ENCODE peak calls at places on chromosome 2, in ten cellular contexts. One of them, this sample, is unnamed.

GRCh38 chr2:230721712-230722111 is 9.1 kb downstream of the CAB39 start:
- DNase-seq in CD8-positive, alpha-beta memory T cell: no peak
- DNase-seq in HEK293T: no peak
- DNase-seq in A549: no peak
- DNase-seq in NCI-H748 treated with DMSO at 0.1 percent for 48 hours: no peak
- DNase-seq in mammary epithelial cell: no peak
- DNase-seq in naive B cell: no peak
- DNase-seq in NCI-H1694: no peak
- DNase-seq in activated effector memory CD4-positive, alpha-beta T cell treated with Interleukin-2 at 50 U/mL for 16 hours: no peak
- DNase-seq in NCI-H1092 treated with DMSO at 0.1 percent for 48 hours: no peak
- DNase-seq in this sample: no peak

GRCh38 chr2:239227661-239228371 is 173.0 kb downstream of the HDAC4 start:
- DNase-seq in CD8-positive, alpha-beta memory T cell: no peak
- DNase-seq in HEK293T: no peak
- DNase-seq in A549: no peak
- DNase-seq in NCI-H748 treated with DMSO at 0.1 percent for 48 hours: no peak
- DNase-seq in mammary epithelial cell: no peak
- DNase-seq in naive B cell: no peak
- DNase-seq in NCI-H1694: peak
- DNase-seq in activated effector memory CD4-positive, alpha-beta T cell treated with Interleukin-2 at 50 U/mL for 16 hours: no peak
- DNase-seq in NCI-H1092 treated with DMSO at 0.1 percent for 48 hours: no peak
- DNase-seq in this sample: no peak

GRCh38 chr2:158099716-158100115 is 2.0 kb upstream of the UPP2 start:
- DNase-seq in CD8-positive, alpha-beta memory T cell: no peak
- DNase-seq in HEK293T: no peak
- DNase-seq in A549: no peak
- DNase-seq in NCI-H748 treated with DMSO at 0.1 percent for 48 hours: no peak
- DNase-seq in mammary epithelial cell: peak
- DNase-seq in naive B cell: no peak
- DNase-seq in NCI-H1694: no peak
- DNase-seq in activated effector memory CD4-positive, alpha-beta T cell treated with Interleukin-2 at 50 U/mL for 16 hours: no peak
- DNase-seq in NCI-H1092 treated with DMSO at 0.1 percent for 48 hours: no peak
- DNase-seq in this sample: no peak

GRCh38 chr2:165762723-165763122 is 31.3 kb downstream of the GALNT3 start:
- DNase-seq in CD8-positive, alpha-beta memory T cell: no peak
- DNase-seq in HEK293T: no peak
- DNase-seq in A549: no peak
- DNase-seq in NCI-H748 treated with DMSO at 0.1 percent for 48 hours: no peak
- DNase-seq in mammary epithelial cell: no peak
- DNase-seq in naive B cell: no peak
- DNase-seq in NCI-H1694: no peak
- DNase-seq in activated effector memory CD4-positive, alpha-beta T cell treated with Interleukin-2 at 50 U/mL for 16 hours: no peak
- DNase-seq in NCI-H1092 treated with DMSO at 0.1 percent for 48 hours: no peak
- DNase-seq in this sample: no peak

GRCh38 chr2:9741110-9741509 is 102.2 kb upstream of the TAF1B start:
- DNase-seq in CD8-positive, alpha-beta memory T cell: no peak
- DNase-seq in HEK293T: no peak
- DNase-seq in A549: no peak
- DNase-seq in NCI-H748 treated with DMSO at 0.1 percent for 48 hours: no peak
- DNase-seq in mammary epithelial cell: no peak
- DNase-seq in naive B cell: no peak
- DNase-seq in NCI-H1694: no peak
- DNase-seq in activated effector memory CD4-positive, alpha-beta T cell treated with Interleukin-2 at 50 U/mL for 16 hours: no peak
- DNase-seq in NCI-H1092 treated with DMSO at 0.1 percent for 48 hours: no peak
- DNase-seq in this sample: no peak

GRCh38 chr2:55418072-55418471 is 1.6 kb downstream of the CCDC88A start:
- DNase-seq in CD8-positive, alpha-beta memory T cell: no peak
- DNase-seq in HEK293T: no peak
- DNase-seq in A549: no peak
- DNase-seq in NCI-H748 treated with DMSO at 0.1 percent for 48 hours: no peak
- DNase-seq in mammary epithelial cell: no peak
- DNase-seq in naive B cell: no peak
- DNase-seq in NCI-H1694: peak
- DNase-seq in activated effector memory CD4-positive, alpha-beta T cell treated with Interleukin-2 at 50 U/mL for 16 hours: no peak
- DNase-seq in NCI-H1092 treated with DMSO at 0.1 percent for 48 hours: no peak
- DNase-seq in this sample: peak

GRCh38 chr2:72561621-72562318 is 264.1 kb downstream of the EXOC6B start:
- DNase-seq in CD8-positive, alpha-beta memory T cell: no peak
- DNase-seq in HEK293T: no peak
- DNase-seq in A549: no peak
- DNase-seq in NCI-H748 treated with DMSO at 0.1 percent for 48 hours: no peak
- DNase-seq in mammary epithelial cell: peak
- DNase-seq in naive B cell: no peak
- DNase-seq in NCI-H1694: no peak
- DNase-seq in activated effector memory CD4-positive, alpha-beta T cell treated with Interleukin-2 at 50 U/mL for 16 hours: no peak
- DNase-seq in NCI-H1092 treated with DMSO at 0.1 percent for 48 hours: no peak
- DNase-seq in this sample: peak

GRCh38 chr2:100936070-100936741 is 65.9 kb upstream of the RPL31 start:
- DNase-seq in CD8-positive, alpha-beta memory T cell: no peak
- DNase-seq in HEK293T: no peak
- DNase-seq in A549: no peak
- DNase-seq in NCI-H748 treated with DMSO at 0.1 percent for 48 hours: no peak
- DNase-seq in mammary epithelial cell: no peak
- DNase-seq in naive B cell: no peak
- DNase-seq in NCI-H1694: no peak
- DNase-seq in activated effector memory CD4-positive, alpha-beta T cell treated with Interleukin-2 at 50 U/mL for 16 hours: no peak
- DNase-seq in NCI-H1092 treated with DMSO at 0.1 percent for 48 hours: no peak
- DNase-seq in this sample: no peak

GRCh38 chr2:5236308-5236707 is 455.9 kb upstream of the SOX11 start:
- DNase-seq in CD8-positive, alpha-beta memory T cell: no peak
- DNase-seq in HEK293T: no peak
- DNase-seq in A549: no peak
- DNase-seq in NCI-H748 treated with DMSO at 0.1 percent for 48 hours: no peak
- DNase-seq in mammary epithelial cell: no peak
- DNase-seq in naive B cell: no peak
- DNase-seq in NCI-H1694: no peak
- DNase-seq in activated effector memory CD4-positive, alpha-beta T cell treated with Interleukin-2 at 50 U/mL for 16 hours: no peak
- DNase-seq in NCI-H1092 treated with DMSO at 0.1 percent for 48 hours: no peak
- DNase-seq in this sample: no peak

GRCh38 chr2:207434903-207435302 is 94.9 kb upstream of the CREB1 start:
- DNase-seq in CD8-positive, alpha-beta memory T cell: no peak
- DNase-seq in HEK293T: no peak
- DNase-seq in A549: no peak
- DNase-seq in NCI-H748 treated with DMSO at 0.1 percent for 48 hours: no peak
- DNase-seq in mammary epithelial cell: no peak
- DNase-seq in naive B cell: no peak
- DNase-seq in NCI-H1694: no peak
- DNase-seq in activated effector memory CD4-positive, alpha-beta T cell treated with Interleukin-2 at 50 U/mL for 16 hours: no peak
- DNase-seq in NCI-H1092 treated with DMSO at 0.1 percent for 48 hours: peak
- DNase-seq in this sample: no peak

GRCh38 chr2:26523750-26524149 is 45.8 kb upstream of the OTOF start:
- DNase-seq in CD8-positive, alpha-beta memory T cell: no peak
- DNase-seq in HEK293T: no peak
- DNase-seq in A549: no peak
- DNase-seq in NCI-H748 treated with DMSO at 0.1 percent for 48 hours: no peak
- DNase-seq in mammary epithelial cell: no peak
- DNase-seq in naive B cell: no peak
- DNase-seq in NCI-H1694: no peak
- DNase-seq in activated effector memory CD4-positive, alpha-beta T cell treated with Interleukin-2 at 50 U/mL for 16 hours: no peak
- DNase-seq in NCI-H1092 treated with DMSO at 0.1 percent for 48 hours: no peak
- DNase-seq in this sample: no peak

This sample was measured in HFFc6.